ENCODE peak calls at places on chromosomes 16 and 17, in seven cellular contexts. B, Q, U, F, Y, L and E are unnamed samples.

GRCh38 chr17:77581480-77581879 is 377.0 kb upstream of the TNRC6C start:
- DNase-seq in F (peak; percentile 35), U (no peak), Y (no peak), B (no peak), L (peak; percentile 64), Q (no peak), E (no peak)

GRCh38 chr17:45705123-45706009 is 78.8 kb upstream of the CRHR1 start:
- DNase-seq in Q (no peak), Y (peak; percentile 36), U (no peak), F (peak; percentile 42), B (peak; percentile 51), L (no peak), E (no peak)

GRCh38 chr16:89573826-89574680 is 1.5 kb upstream of the CPNE7 start:
- DNase-seq in U (no peak), L (no peak), Y (no peak), F (no peak), Q (no peak), B (peak; percentile 11), E (no peak)

GRCh38 chr16:70157105-70157476 is 16.5 kb upstream of the CLEC18C start:
- DNase-seq in F (no peak), U (no peak), L (no peak), Q (no peak), Y (no peak), B (no peak), E (no peak)

GRCh38 chr17:62625870-62626200 is 1.6 kb upstream of the MRC2 start:
- DNase-seq in F (no peak), L (peak; percentile 34), B (peak; percentile 47), Q (no peak), Y (no peak), U (peak; percentile 35), E (no peak)

GRCh38 chr17:4543557-4544026 is 11.6 kb downstream of the MYBBP1A start:
- DNase-seq in Y (no peak), Q (no peak), B (no peak), U (no peak), L (no peak), F (no peak), E (no peak)

GRCh38 chr17:43015579-43015978 is 6.6 kb downstream of the VAT1 start:
- DNase-seq in U (no peak), Y (no peak), F (no peak), L (no peak), Q (no peak), B (no peak), E (no peak)

GRCh38 chr17:57404073-57404472 is 147.8 kb downstream of the MSI2 start:
- DNase-seq in L (no peak), Y (no peak), B (peak; percentile 11), Q (no peak), F (no peak), U (no peak), E (no peak)

GRCh38 chr17:37792787-37793186 is 47.9 kb upstream of the HNF1B start:
- DNase-seq in L (peak; percentile 58), U (no peak), F (peak; percentile 89), Q (no peak), Y (no peak), B (no peak), E (no peak)

GRCh38 chr17:82103588-82104451 is 5.8 kb upstream of the FASN start:
- DNase-seq in B (peak; percentile 92), Q (peak; percentile 76), F (no peak), Y (peak; percentile 97), L (no peak), U (peak; percentile 83), E (peak; percentile 83)

GRCh38 chr17:45372325-45372869 is 55.6 kb upstream of the MAP3K14 start:
- DNase-seq in U (peak; percentile 40), L (peak; percentile 36), Y (peak; percentile 49), B (peak; percentile 34), Q (no peak), F (peak; percentile 20), E (no peak)

GRCh38 chr17:34760931-34761500 is 181.6 kb downstream of the TMEM132E start:
- DNase-seq in U (peak; percentile 16), L (no peak), F (no peak), B (no peak), Q (no peak), Y (no peak), E (no peak)

GRCh38 chr17:51770031-51770759 is 388.3 kb downstream of the CA10 start:
- DNase-seq in L (no peak), Q (no peak), Y (no peak), F (no peak), B (no peak), U (no peak), E (no peak)

GRCh38 chr16:85969159-85969558 is 70.2 kb downstream of the IRF8 start:
- DNase-seq in B (no peak), L (peak; percentile 47), F (peak; percentile 47), Q (no peak), Y (no peak), U (no peak), E (no peak)

GRCh38 chr16:3007957-3008748 is 4.6 kb upstream of the CLDN9 start:
- DNase-seq in Q (peak; percentile 89), Y (no peak), F (no peak), B (peak; percentile 97), U (peak; percentile 97), L (no peak), E (no peak)

GRCh38 chr16:10942352-10943297 is at the start of gene DEXI:
- DNase-seq in L (peak; percentile 90), Q (peak; percentile 96), Y (peak; percentile 91), U (peak; percentile 91), B (peak; percentile 90), F (peak; percentile 84), E (peak; percentile 86)

GRCh38 chr17:33642002-33642401 is 348.9 kb upstream of the ASIC2 start:
- DNase-seq in F (no peak), L (no peak), Q (no peak), U (peak; percentile 52), B (peak; percentile 40), Y (no peak), E (no peak)

GRCh38 chr17:50611639-50612038 is 23.0 kb upstream of the ABCC3 start:
- DNase-seq in U (no peak), B (no peak), Q (no peak), L (peak; percentile 38), Y (no peak), F (peak; percentile 19), E (no peak)

DNA sequence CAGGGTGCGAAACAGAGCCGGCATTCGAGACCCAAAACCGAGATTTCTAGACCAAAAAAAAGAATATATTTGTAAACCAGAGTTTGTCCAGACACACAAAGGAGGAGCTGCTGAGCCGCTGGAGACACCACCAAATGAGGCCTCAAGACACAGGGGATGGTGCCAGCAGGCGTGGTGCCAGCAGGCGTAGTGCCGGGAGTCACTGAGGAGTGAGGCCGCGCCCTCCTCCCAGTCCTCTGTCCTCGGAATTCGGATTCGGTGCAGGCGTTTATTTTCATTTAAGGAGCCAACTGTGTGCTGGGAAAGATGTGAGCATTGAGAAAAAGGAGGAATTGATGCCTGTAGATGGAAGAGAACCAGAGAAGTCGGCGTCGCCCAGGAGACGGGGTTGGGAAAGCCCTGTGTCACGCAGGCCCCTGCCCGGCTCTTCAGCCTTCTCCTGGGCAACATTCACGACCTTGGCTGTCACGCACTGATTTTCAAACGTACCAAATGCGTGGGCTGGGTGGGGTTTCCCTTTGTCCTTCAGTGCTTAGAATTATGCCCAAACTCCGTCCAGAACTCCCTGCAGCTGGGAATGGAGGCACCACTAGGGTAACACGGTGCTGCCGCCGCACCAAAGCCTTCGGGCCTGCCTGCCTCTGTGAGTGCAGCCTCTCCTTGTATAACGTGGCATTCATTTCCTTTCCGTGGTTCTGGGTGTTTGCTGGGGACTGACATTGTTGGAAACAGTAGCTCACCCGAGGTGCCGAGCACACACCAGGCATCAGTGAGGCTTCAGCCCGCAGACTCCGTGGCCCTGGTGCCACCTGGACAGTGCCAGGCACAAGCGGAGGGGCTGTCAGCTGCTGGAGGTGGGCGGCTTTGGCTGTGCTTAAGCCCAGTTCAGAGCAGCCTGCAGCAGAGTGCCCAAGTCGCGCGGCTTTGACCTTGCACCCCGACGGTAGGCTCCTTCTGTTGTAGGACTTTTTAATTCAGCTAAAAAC is 49.0 kb upstream of the CHMP6 start:
- DNase-seq in Y (no peak), L (no peak), U (no peak), B (no peak), Q (no peak), F (peak; percentile 82), E (no peak)
- H3K4ac ChIP-seq in Y (no peak overlapping the region), L (no peak overlapping the region), U (no peak overlapping the region), B (no peak overlapping the region), Q (no peak overlapping the region), F (peak overlapping the region; percentile 56), E (no peak overlapping the region)

GRCh38 chr17:74307984-74308773 is 17.8 kb upstream of the KIF19 start:
- DNase-seq in Y (no peak), Q (no peak), U (no peak), F (no peak), B (no peak), L (no peak), E (no peak)
- H3K27ac ChIP-seq in Y (no peak overlapping the region), Q (no peak overlapping the region), U (no peak overlapping the region), F (no peak overlapping the region), B (no peak overlapping the region), L (no peak overlapping the region), E (no peak overlapping the region)

GRCh38 chr16:86992587-86992986 is 324.6 kb downstream of the C16orf95 start:
- DNase-seq in F (no peak), Q (no peak), Y (no peak), U (no peak), B (no peak), L (no peak), E (no peak)
- H3K4ac ChIP-seq in F (peak overlapping the region; percentile 58), Q (no peak overlapping the region), Y (no peak overlapping the region), U (no peak overlapping the region), B (no peak overlapping the region), L (no peak overlapping the region), E (no peak overlapping the region)

GRCh38 chr16:29820271-29820701 is at the start of gene MVP:
- DNase-seq in U (no peak), Y (peak; percentile 67), L (peak; percentile 72), F (peak; percentile 57), B (no peak), Q (peak; percentile 39), E (no peak)

GRCh38 chr16:29818082-29818481 is 2.1 kb downstream of the PAGR1 start:
- DNase-seq in Y (no peak), B (no peak), Q (no peak), L (peak; percentile 12), U (no peak), F (no peak), E (no peak)

GRCh38 chr16:29821663-29822115 is 1.4 kb downstream of the MVP start:
- DNase-seq in F (peak; percentile 79), Q (no peak), U (no peak), Y (peak; percentile 78), L (peak; percentile 86), B (peak; percentile 60), E (no peak)

GRCh38 chr16:29819506-29819905 is 756 bp upstream of the MVP start:
- DNase-seq in L (peak; percentile 12), B (peak; percentile 32), Q (no peak), U (no peak), Y (no peak), F (no peak), E (no peak)

GRCh38 chr16:29820730-29821662 is 734 bp downstream of the MVP start:
- DNase-seq in Y (peak; percentile 29), L (peak; percentile 23), Q (no peak), F (no peak), U (no peak), B (no peak), E (no peak)
- H3K27ac ChIP-seq in Y (peak overlapping the region; percentile 52), L (peak overlapping the region; percentile 99), Q (no peak overlapping the region), F (peak overlapping the region; percentile 88), U (no peak overlapping the region), B (no peak overlapping the region), E (no peak overlapping the region)

DNA sequence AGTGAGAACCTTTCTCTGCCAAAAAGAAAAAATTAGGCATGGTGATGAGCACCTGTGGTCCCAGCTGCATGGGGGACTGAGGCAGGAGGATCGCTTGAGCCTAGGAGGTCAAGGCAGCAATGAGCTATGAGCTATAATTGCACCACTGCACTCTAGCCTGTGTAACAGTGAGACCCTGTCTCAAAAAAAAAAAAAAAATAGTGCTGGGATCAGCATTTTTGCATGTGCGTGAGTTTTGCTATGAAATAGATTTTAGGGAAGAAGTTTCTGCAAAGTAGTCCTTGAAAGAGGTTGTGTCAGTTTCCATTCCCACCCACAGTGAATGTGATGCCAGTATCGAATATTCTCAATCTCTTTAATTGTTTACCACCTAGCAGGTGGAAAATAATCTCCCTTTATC is 26.3 kb upstream of the ARHGAP17 start:
- DNase-seq in L (no peak), U (no peak), F (no peak), Q (no peak), Y (no peak), B (no peak), E (no peak)
- H3K4ac ChIP-seq in L (no peak overlapping the region), U (no peak overlapping the region), F (no peak overlapping the region), Q (no peak overlapping the region), Y (no peak overlapping the region), B (no peak overlapping the region), E (no peak overlapping the region)